ENCODE peak calls at places on chromosomes 4 and X, in six cellular contexts. J is fibroblast of mammary gland, Q is nucleus accumbens, B is cardiac muscle cell, S is T-helper 2 cell, O is myocyte. M is an unnamed sample.

GRCh38 chr4:120692964-120693363 is 229.6 kb downstream of the PRDM5 start:
- DNase-seq in O (peak), S (no peak), J (peak), B (no peak), Q (no peak), M (no peak)

GRCh38 chr4:99946346-99947189 is at the start of gene DNAJB14:
- DNase-seq in S (peak), Q (peak), J (peak), O (peak), B (peak), M (peak)

GRCh38 chr4:11543710-11544109 is 115.0 kb upstream of the HS3ST1 start:
- DNase-seq in J (peak), S (no peak), O (peak), B (no peak), Q (no peak), M (no peak)

GRCh38 chr4:40912455-40913055 is 162.8 kb downstream of the NSUN7 start:
- DNase-seq in Q (no peak), O (no peak), J (no peak), S (no peak), B (no peak), M (no peak)

GRCh38 chr4:151998723-151999122 is 237.9 kb upstream of the GATB start:
- DNase-seq in O (no peak), J (no peak), Q (no peak), B (no peak), S (no peak), M (no peak)

GRCh38 chrX:31287861-31288260 is 216.0 kb upstream of the FTHL17 start:
- DNase-seq in O (peak), J (peak), B (no peak), S (no peak), Q (no peak), M (no peak)

GRCh38 chrX:132023896-132024386 is 839 bp downstream of the STK26 start:
- DNase-seq in S (no peak), Q (no peak), B (peak), J (peak), O (no peak), M (no peak)

GRCh38 chrX:72048515-72049455 is 82.9 kb downstream of the RTL5 start:
- DNase-seq in S (no peak), O (no peak), B (no peak), Q (no peak), J (no peak), M (no peak)

GRCh38 chr4:78990938-78991810 is 51.9 kb upstream of the PAQR3 start:
- DNase-seq in S (no peak), O (no peak), B (peak), Q (no peak), J (no peak), M (no peak)

GRCh38 chr4:146500216-146500615 is 21.5 kb downstream of the SLC10A7 start:
- DNase-seq in S (no peak), O (no peak), J (no peak), B (no peak), Q (no peak), M (no peak)

GRCh38 chr4:73777612-73778011 is 37.2 kb downstream of the CXCL8 start:
- DNase-seq in O (peak), Q (no peak), S (no peak), B (no peak), J (peak), M (no peak)